ENCODE peak calls at places on chromosomes 7 and 10, in eight cellular contexts. K is body of pancreas; Q is ovary; E is heart right ventricle; P is ascending aorta; W is CD8-positive, alpha-beta T cell; M is CD4-positive, alpha-beta memory T cell; R is Peyer's patch. A is an unnamed sample.

GRCh38 chr7:68720722-68721121 is 877.6 kb upstream of the AUTS2 start:
- DNase-seq in K (no peak), Q (no peak), E (no peak), P (no peak), W (no peak), M (no peak), R (no peak), A (no peak)

GRCh38 chr10:1204434-1205326 is 148.5 kb downstream of the WDR37 start:
- DNase-seq in K (no peak), Q (no peak), E (no peak), P (no peak), W (no peak), M (no peak), R (no peak), A (no peak)

GRCh38 chr7:139775829-139776266 is 1.9 kb downstream of the HIPK2 start:
- DNase-seq in K (peak; percentile 73), Q (peak; percentile 54), E (peak; percentile 78), P (peak; percentile 86), W (peak; percentile 56), M (peak; percentile 70), R (peak; percentile 87), A (peak; percentile 82)

GRCh38 chr10:61894150-61894549 is 7.3 kb upstream of the ARID5B start:
- DNase-seq in K (no peak), Q (no peak), E (no peak), P (no peak), W (no peak), M (no peak), R (no peak), A (no peak)

GRCh38 chr10:46526682-46527038 is 29.8 kb downstream of the GPRIN2 start:
- DNase-seq in K (peak; percentile 39), Q (peak; percentile 39), E (no peak), P (peak; percentile 60), W (no peak), M (peak; percentile 23), R (no peak), A (peak; percentile 67)

GRCh38 chr10:3784510-3785250 is at the start of gene KLF6:
- DNase-seq in K (peak; percentile 72), Q (peak; percentile 82), E (no peak), P (peak; percentile 75), W (peak; percentile 38), M (peak; percentile 69), R (no peak), A (peak; percentile 75)

GRCh38 chr7:2938514-2939192 is 94.5 kb upstream of the GNA12 start:
- DNase-seq in K (no peak), Q (peak; percentile 32), E (no peak), P (peak; percentile 52), W (no peak), M (no peak), R (no peak), A (no peak)

GRCh38 chr7:31095286-31096197 is 43.4 kb downstream of the ADCYAP1R1 start:
- DNase-seq in K (no peak), Q (no peak), E (no peak), P (peak; percentile 48), W (no peak), M (no peak), R (no peak), A (peak; percentile 17)

GRCh38 chr7:42730621-42731020 is 181.2 kb downstream of the C7orf25 start:
- DNase-seq in K (no peak), Q (no peak), E (no peak), P (no peak), W (no peak), M (no peak), R (no peak), A (no peak)

GRCh38 chr7:42733040-42733439 is 178.8 kb downstream of the C7orf25 start:
- DNase-seq in K (no peak), Q (no peak), E (no peak), P (no peak), W (no peak), M (no peak), R (no peak), A (no peak)

GRCh38 chr7:42735081-42735480 is 176.8 kb downstream of the C7orf25 start:
- DNase-seq in K (no peak), Q (no peak), E (no peak), P (no peak), W (no peak), M (no peak), R (no peak), A (no peak)

GRCh38 chr7:42736931-42737330 is 174.9 kb downstream of the C7orf25 start:
- DNase-seq in K (no peak), Q (no peak), E (no peak), P (no peak), W (no peak), M (no peak), R (no peak), A (no peak)

GRCh38 chr7:42734568-42734967 is 177.3 kb downstream of the C7orf25 start:
- DNase-seq in K (no peak), Q (no peak), E (no peak), P (no peak), W (no peak), M (no peak), R (no peak), A (no peak)
- H3K27ac ChIP-seq in K (no peak overlapping the region), Q (no peak overlapping the region), E (peak overlapping the region; percentile 31), P (no peak overlapping the region), W (no peak overlapping the region), M (no peak overlapping the region), R (no peak overlapping the region), A (no peak overlapping the region)

GRCh38 chr10:82942572-82943091 is 1067.6 kb downstream of the NRG3 start:
- DNase-seq in K (no peak), Q (peak; percentile 80), E (no peak), P (no peak), W (no peak), M (no peak), R (no peak), A (peak; percentile 29)
- H3K9me3 ChIP-seq in K (no peaks in the 10 kb centered on the region), Q (no peaks in the 10 kb centered on the region), E (no peaks in the 10 kb centered on the region), P (no peaks in the 10 kb centered on the region), W (no peaks in the 10 kb centered on the region), M (no peaks in the 10 kb centered on the region), R (peaks cover 2% of the 10 kb centered on the region), A (no peaks in the 10 kb centered on the region)

DNA sequence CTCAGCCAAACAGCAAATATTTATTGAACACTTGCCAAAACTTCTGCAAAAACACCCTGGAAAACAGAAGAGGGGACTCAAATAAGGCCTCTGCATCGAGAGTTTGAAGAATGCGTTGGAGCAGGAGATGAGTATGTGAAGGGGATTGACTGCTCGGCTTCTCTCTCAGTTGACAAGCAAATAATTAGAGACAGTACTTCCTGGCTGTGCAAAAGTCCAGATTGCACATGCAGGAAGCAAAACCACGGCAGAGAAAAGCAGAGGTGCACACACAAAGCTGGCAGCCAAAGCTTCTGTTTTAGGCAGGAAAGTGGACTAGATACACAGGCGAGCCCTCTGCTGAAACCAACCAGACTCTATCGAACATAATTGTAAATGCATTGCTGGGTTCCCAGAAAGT is 343.6 kb upstream of the MGMT start:
- DNase-seq in K (no peak), Q (no peak), E (no peak), P (no peak), W (no peak), M (no peak), R (no peak), A (no peak)
- H3K27ac ChIP-seq in K (no peak overlapping the region), Q (no peak overlapping the region), E (no peak overlapping the region), P (no peak overlapping the region), W (no peak overlapping the region), M (no peak overlapping the region), R (no peak overlapping the region), A (no peak overlapping the region)

GRCh38 chr7:137968890-137969289 is 33.0 kb downstream of the CREB3L2 start:
- DNase-seq in K (no peak), Q (no peak), E (no peak), P (peak; percentile 80), W (no peak), M (no peak), R (no peak), A (no peak)

GRCh38 chr7:137970263-137970975 is 31.5 kb downstream of the CREB3L2 start:
- DNase-seq in K (peak; percentile 55), Q (peak; percentile 62), E (peak; percentile 42), P (peak; percentile 90), W (no peak), M (no peak), R (no peak), A (no peak)

GRCh38 chr7:137966636-137967142 is 35.2 kb downstream of the CREB3L2 start:
- DNase-seq in K (no peak), Q (no peak), E (no peak), P (no peak), W (no peak), M (no peak), R (no peak), A (no peak)

GRCh38 chr7:137967143-137968018 is 34.5 kb downstream of the CREB3L2 start:
- DNase-seq in K (no peak), Q (no peak), E (no peak), P (peak; percentile 77), W (no peak), M (no peak), R (no peak), A (no peak)

DNA sequence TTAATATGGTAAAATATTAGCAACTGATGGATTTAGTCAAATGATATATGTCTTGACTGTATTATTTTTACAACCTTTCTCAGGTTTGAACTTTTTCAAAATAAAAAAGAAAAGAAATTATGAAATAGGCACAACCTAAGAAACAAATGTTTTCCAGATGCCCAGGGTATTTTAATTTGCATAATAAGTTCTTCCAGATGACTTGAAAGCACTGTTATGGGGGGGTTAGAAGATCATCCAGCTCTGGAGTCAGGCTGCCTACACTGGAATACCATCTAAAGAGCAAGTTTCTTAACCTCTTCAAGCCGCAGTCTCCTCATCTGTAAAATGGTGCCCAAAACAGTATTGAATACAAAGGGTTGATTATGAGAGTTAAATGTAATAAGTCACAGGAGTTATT is 32.1 kb downstream of the CREB3L2 start:
- DNase-seq in K (no peak), Q (no peak), E (no peak), P (no peak), W (no peak), M (no peak), R (no peak), A (no peak)
- H3K9me3 ChIP-seq in K (no peaks in the 10 kb centered on the region), Q (no peaks in the 10 kb centered on the region), E (no peaks in the 10 kb centered on the region), P (no peaks in the 10 kb centered on the region), W (no peaks in the 10 kb centered on the region), M (no peaks in the 10 kb centered on the region), R (no peaks in the 10 kb centered on the region), A (no peaks in the 10 kb centered on the region)

GRCh38 chr10:132320776-132321469 is 11.1 kb upstream of the LRRC27 start:
- DNase-seq in K (no peak), Q (no peak), E (no peak), P (no peak), W (no peak), M (no peak), R (no peak), A (no peak)
- H3K27ac ChIP-seq in K (no peak overlapping the region), Q (no peak overlapping the region), E (no peak overlapping the region), P (no peak overlapping the region), W (no peak overlapping the region), M (no peak overlapping the region), R (no peak overlapping the region), A (no peak overlapping the region)

DNA sequence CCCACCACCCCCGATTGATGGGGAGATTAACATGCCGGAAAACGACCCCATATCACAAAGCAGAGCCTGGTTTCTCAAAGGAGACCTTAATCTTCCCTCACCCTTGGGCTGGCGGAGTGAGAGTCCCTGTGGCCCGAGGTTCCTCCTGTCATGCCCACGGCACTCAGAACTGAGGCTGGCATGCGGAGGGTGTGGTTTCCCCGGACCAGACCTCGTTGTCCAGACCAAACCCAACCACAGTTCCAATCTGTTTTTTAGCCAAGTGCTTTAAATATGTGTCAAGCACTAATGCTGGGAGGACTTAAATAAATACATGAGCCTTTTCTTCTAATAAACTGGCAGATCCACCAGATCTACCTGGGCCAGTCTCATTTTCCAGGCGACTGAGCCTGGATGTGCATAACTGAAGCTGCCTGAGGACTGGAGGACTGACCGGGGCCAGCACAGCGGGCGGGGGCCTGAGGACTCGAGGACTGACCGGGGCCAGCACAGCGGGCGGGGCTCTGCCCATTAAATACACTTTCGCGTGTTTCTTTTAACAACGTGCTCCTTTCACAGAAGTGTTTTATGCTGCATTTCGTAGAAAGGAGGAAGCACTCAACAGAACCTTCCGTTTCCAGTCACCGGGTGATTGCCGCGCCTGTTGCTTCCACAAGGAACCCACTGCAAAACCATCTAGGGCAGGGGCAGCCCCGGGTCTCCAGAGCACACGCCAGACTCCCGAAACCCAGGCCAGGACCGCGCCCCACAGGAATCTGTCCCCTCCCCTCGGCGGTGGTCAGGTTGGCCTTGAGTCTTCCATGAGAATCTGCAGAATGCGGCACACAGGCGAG is 334.6 kb downstream of the PTPRN2 start:
- DNase-seq in K (no peak), Q (peak; percentile 7), E (no peak), P (peak; percentile 34), W (no peak), M (no peak), R (no peak), A (peak; percentile 14)
- H3K9me3 ChIP-seq in K (no peaks in the 10 kb centered on the region), Q (no peaks in the 10 kb centered on the region), E (no peaks in the 10 kb centered on the region), P (no peaks in the 10 kb centered on the region), W (no peaks in the 10 kb centered on the region), M (no peaks in the 10 kb centered on the region), R (no peaks in the 10 kb centered on the region), A (no peaks in the 10 kb centered on the region)

A was measured in tibial artery.